ENCODE peak calls at places on chromosomes 4 and X, in nine cellular contexts. One of them, this sample, is unnamed.

GRCh38 chr4:148998719-148999118 is 556.5 kb upstream of the NR3C2 start:
- DNase-seq in Calu3: peak
- DNase-seq in spleen: no peak
- DNase-seq in progenitor cell of endocrine pancreas: no peak
- DNase-seq in AG10803: peak
- DNase-seq in astrocyte: no peak
- DNase-seq in ascending aorta: no peak
- DNase-seq in lower lobe of right lung: no peak
- DNase-seq in CD4-positive, alpha-beta T cell: no peak
- DNase-seq in this sample: no peak

GRCh38 chr4:164874791-164875190 is 2.2 kb upstream of the APELA start:
- DNase-seq in Calu3: no peak
- DNase-seq in AG10803: no peak
- DNase-seq in ascending aorta: no peak
- DNase-seq in astrocyte: no peak
- DNase-seq in CD4-positive, alpha-beta T cell: no peak
- DNase-seq in spleen: no peak
- DNase-seq in progenitor cell of endocrine pancreas: no peak
- DNase-seq in lower lobe of right lung: no peak
- DNase-seq in this sample: no peak

GRCh38 chr4:6369924-6370645 is 100.4 kb downstream of the WFS1 start:
- DNase-seq in lower lobe of right lung: no peak
- DNase-seq in CD4-positive, alpha-beta T cell: no peak
- DNase-seq in ascending aorta: no peak
- DNase-seq in spleen: no peak
- DNase-seq in astrocyte: no peak
- DNase-seq in AG10803: no peak
- DNase-seq in progenitor cell of endocrine pancreas: no peak
- DNase-seq in Calu3: no peak
- DNase-seq in this sample: peak

GRCh38 chr4:3729885-3730226 is 36.3 kb upstream of the ADRA2C start:
- DNase-seq in ascending aorta: no peak
- DNase-seq in astrocyte: no peak
- DNase-seq in Calu3: no peak
- DNase-seq in AG10803: no peak
- DNase-seq in progenitor cell of endocrine pancreas: no peak
- DNase-seq in spleen: no peak
- DNase-seq in CD4-positive, alpha-beta T cell: no peak
- DNase-seq in lower lobe of right lung: no peak
- DNase-seq in this sample: no peak

GRCh38 chrX:39972340-39972739 is 125.4 kb downstream of the BCOR start:
- DNase-seq in AG10803: peak
- DNase-seq in progenitor cell of endocrine pancreas: no peak
- DNase-seq in ascending aorta: no peak
- DNase-seq in spleen: no peak
- DNase-seq in lower lobe of right lung: no peak
- DNase-seq in astrocyte: peak
- DNase-seq in Calu3: no peak
- DNase-seq in CD4-positive, alpha-beta T cell: no peak
- DNase-seq in this sample: no peak

GRCh38 chr4:119540249-119540648 is 88.4 kb downstream of the PDE5A start:
- DNase-seq in lower lobe of right lung: no peak
- DNase-seq in ascending aorta: no peak
- DNase-seq in astrocyte: no peak
- DNase-seq in Calu3: no peak
- DNase-seq in progenitor cell of endocrine pancreas: no peak
- DNase-seq in spleen: no peak
- DNase-seq in AG10803: no peak
- DNase-seq in CD4-positive, alpha-beta T cell: no peak
- DNase-seq in this sample: no peak

GRCh38 chrX:84118769-84119168 is 69.2 kb downstream of the RPS6KA6 start:
- DNase-seq in ascending aorta: no peak
- DNase-seq in CD4-positive, alpha-beta T cell: no peak
- DNase-seq in Calu3: peak
- DNase-seq in progenitor cell of endocrine pancreas: no peak
- DNase-seq in astrocyte: no peak
- DNase-seq in AG10803: no peak
- DNase-seq in spleen: no peak
- DNase-seq in lower lobe of right lung: no peak
- DNase-seq in this sample: no peak

GRCh38 chrX:20653070-20653469 is 386.4 kb upstream of the RPS6KA3 start:
- DNase-seq in CD4-positive, alpha-beta T cell: no peak
- DNase-seq in astrocyte: peak
- DNase-seq in spleen: no peak
- DNase-seq in progenitor cell of endocrine pancreas: no peak
- DNase-seq in Calu3: no peak
- DNase-seq in ascending aorta: no peak
- DNase-seq in lower lobe of right lung: no peak
- DNase-seq in AG10803: peak
- DNase-seq in this sample: no peak

GRCh38 chr4:19026281-19026680 is 1004.7 kb upstream of the LCORL start:
- DNase-seq in CD4-positive, alpha-beta T cell: no peak
- DNase-seq in progenitor cell of endocrine pancreas: no peak
- DNase-seq in Calu3: no peak
- DNase-seq in astrocyte: peak
- DNase-seq in spleen: no peak
- DNase-seq in ascending aorta: no peak
- DNase-seq in AG10803: no peak
- DNase-seq in lower lobe of right lung: no peak
- DNase-seq in this sample: no peak

GRCh38 chr4:105715692-105716278 is 7.2 kb downstream of the GSTCD start:
- DNase-seq in Calu3: no peak
- DNase-seq in AG10803: peak
- DNase-seq in CD4-positive, alpha-beta T cell: no peak
- DNase-seq in lower lobe of right lung: no peak
- DNase-seq in spleen: no peak
- DNase-seq in ascending aorta: no peak
- DNase-seq in progenitor cell of endocrine pancreas: no peak
- DNase-seq in astrocyte: peak
- DNase-seq in this sample: no peak

GRCh38 chr4:151407466-151408379 is 1.3 kb upstream of the FHIP1A start:
- DNase-seq in Calu3: peak
- DNase-seq in astrocyte: peak
- DNase-seq in ascending aorta: no peak
- DNase-seq in CD4-positive, alpha-beta T cell: peak
- DNase-seq in progenitor cell of endocrine pancreas: peak
- DNase-seq in AG10803: peak
- DNase-seq in lower lobe of right lung: peak
- DNase-seq in spleen: peak
- DNase-seq in this sample: peak

GRCh38 chr4:151408380-151408629 is 671 bp upstream of the FHIP1A start:
- DNase-seq in astrocyte: no peak
- DNase-seq in CD4-positive, alpha-beta T cell: no peak
- DNase-seq in lower lobe of right lung: no peak
- DNase-seq in Calu3: no peak
- DNase-seq in ascending aorta: no peak
- DNase-seq in progenitor cell of endocrine pancreas: no peak
- DNase-seq in AG10803: no peak
- DNase-seq in spleen: no peak
- DNase-seq in this sample: no peak

GRCh38 chr4:151409470-151410313 is 716 bp downstream of the FHIP1A start:
- DNase-seq in ascending aorta: no peak
- DNase-seq in spleen: peak
- DNase-seq in astrocyte: no peak
- DNase-seq in progenitor cell of endocrine pancreas: peak
- DNase-seq in AG10803: no peak
- DNase-seq in lower lobe of right lung: peak
- DNase-seq in Calu3: peak
- DNase-seq in CD4-positive, alpha-beta T cell: peak
- DNase-seq in this sample: peak

GRCh38 chr4:151407018-151407417 is 2.0 kb upstream of the FHIP1A start:
- DNase-seq in lower lobe of right lung: no peak
- DNase-seq in Calu3: no peak
- DNase-seq in ascending aorta: no peak
- DNase-seq in CD4-positive, alpha-beta T cell: no peak
- DNase-seq in AG10803: no peak
- DNase-seq in spleen: no peak
- DNase-seq in astrocyte: no peak
- DNase-seq in progenitor cell of endocrine pancreas: no peak
- DNase-seq in this sample: no peak

GRCh38 chr4:151408630-151409469 is at the start of gene FHIP1A:
- DNase-seq in progenitor cell of endocrine pancreas: peak
- DNase-seq in spleen: peak
- DNase-seq in CD4-positive, alpha-beta T cell: peak
- DNase-seq in Calu3: peak
- DNase-seq in lower lobe of right lung: peak
- DNase-seq in ascending aorta: peak
- DNase-seq in astrocyte: peak
- DNase-seq in AG10803: peak
- DNase-seq in this sample: peak
- TF ChIP-seq CTCF in progenitor cell of endocrine pancreas: peak
- TF ChIP-seq CTCF in spleen: no peak
- TF ChIP-seq CTCF in CD4-positive, alpha-beta T cell: no peak
- TF ChIP-seq CTCF in Calu3: no peak
- TF ChIP-seq CTCF in lower lobe of right lung: no peak
- TF ChIP-seq CTCF in ascending aorta: no peak
- TF ChIP-seq CTCF in astrocyte: no peak
- TF ChIP-seq CTCF in AG10803: peak
- TF ChIP-seq CTCF in this sample: no peak

GRCh38 chrX:24748196-24748595 is 54.5 kb downstream of the POLA1 start:
- DNase-seq in lower lobe of right lung: no peak
- DNase-seq in CD4-positive, alpha-beta T cell: no peak
- DNase-seq in astrocyte: no peak
- DNase-seq in Calu3: no peak
- DNase-seq in spleen: no peak
- DNase-seq in ascending aorta: no peak
- DNase-seq in AG10803: no peak
- DNase-seq in progenitor cell of endocrine pancreas: no peak
- DNase-seq in this sample: no peak
- TF ChIP-seq CTCF in lower lobe of right lung: no peak
- TF ChIP-seq CTCF in CD4-positive, alpha-beta T cell: no peak
- TF ChIP-seq CTCF in astrocyte: no peak
- TF ChIP-seq CTCF in Calu3: no peak
- TF ChIP-seq CTCF in spleen: no peak
- TF ChIP-seq CTCF in ascending aorta: no peak
- TF ChIP-seq CTCF in AG10803: no peak
- TF ChIP-seq CTCF in progenitor cell of endocrine pancreas: no peak
- TF ChIP-seq CTCF in this sample: no peak

GRCh38 chr4:12724520-12724919 is 759.6 kb downstream of the RAB28 start:
- DNase-seq in progenitor cell of endocrine pancreas: no peak
- DNase-seq in Calu3: no peak
- DNase-seq in CD4-positive, alpha-beta T cell: no peak
- DNase-seq in spleen: no peak
- DNase-seq in lower lobe of right lung: no peak
- DNase-seq in ascending aorta: no peak
- DNase-seq in astrocyte: no peak
- DNase-seq in AG10803: no peak
- DNase-seq in this sample: no peak

GRCh38 chr4:12723849-12724447 is 760.2 kb downstream of the RAB28 start:
- DNase-seq in CD4-positive, alpha-beta T cell: no peak
- DNase-seq in spleen: no peak
- DNase-seq in ascending aorta: no peak
- DNase-seq in lower lobe of right lung: no peak
- DNase-seq in AG10803: no peak
- DNase-seq in progenitor cell of endocrine pancreas: no peak
- DNase-seq in Calu3: no peak
- DNase-seq in astrocyte: no peak
- DNase-seq in this sample: no peak

GRCh38 chr4:12734586-12734985 is 749.6 kb downstream of the RAB28 start:
- DNase-seq in astrocyte: no peak
- DNase-seq in lower lobe of right lung: no peak
- DNase-seq in AG10803: no peak
- DNase-seq in Calu3: no peak
- DNase-seq in spleen: no peak
- DNase-seq in progenitor cell of endocrine pancreas: no peak
- DNase-seq in CD4-positive, alpha-beta T cell: no peak
- DNase-seq in ascending aorta: no peak
- DNase-seq in this sample: no peak

GRCh38 chr4:12729384-12729783 is 754.8 kb downstream of the RAB28 start:
- DNase-seq in AG10803: peak
- DNase-seq in CD4-positive, alpha-beta T cell: no peak
- DNase-seq in progenitor cell of endocrine pancreas: no peak
- DNase-seq in Calu3: no peak
- DNase-seq in astrocyte: peak
- DNase-seq in spleen: no peak
- DNase-seq in lower lobe of right lung: no peak
- DNase-seq in ascending aorta: no peak
- DNase-seq in this sample: no peak
- TF ChIP-seq CTCF in AG10803: peak
- TF ChIP-seq CTCF in CD4-positive, alpha-beta T cell: peak
- TF ChIP-seq CTCF in progenitor cell of endocrine pancreas: peak
- TF ChIP-seq CTCF in Calu3: no peak
- TF ChIP-seq CTCF in astrocyte: peak
- TF ChIP-seq CTCF in spleen: no peak
- TF ChIP-seq CTCF in lower lobe of right lung: peak
- TF ChIP-seq CTCF in ascending aorta: no peak
- TF ChIP-seq CTCF in this sample: peak

GRCh38 chrX:151830911-151831310 is 81.8 kb upstream of the MAGEA4 start:
- DNase-seq in astrocyte: peak
- DNase-seq in ascending aorta: no peak
- DNase-seq in CD4-positive, alpha-beta T cell: no peak
- DNase-seq in lower lobe of right lung: peak
- DNase-seq in Calu3: no peak
- DNase-seq in spleen: no peak
- DNase-seq in AG10803: no peak
- DNase-seq in progenitor cell of endocrine pancreas: no peak
- DNase-seq in this sample: no peak

GRCh38 chrX:151821226-151821625 is 86.7 kb downstream of the CNGA2 start:
- DNase-seq in lower lobe of right lung: no peak
- DNase-seq in AG10803: no peak
- DNase-seq in progenitor cell of endocrine pancreas: no peak
- DNase-seq in CD4-positive, alpha-beta T cell: no peak
- DNase-seq in Calu3: no peak
- DNase-seq in spleen: no peak
- DNase-seq in astrocyte: no peak
- DNase-seq in ascending aorta: no peak
- DNase-seq in this sample: no peak

GRCh38 chrX:151828434-151829080 is 84.1 kb upstream of the MAGEA4 start:
- DNase-seq in lower lobe of right lung: no peak
- DNase-seq in ascending aorta: no peak
- DNase-seq in Calu3: no peak
- DNase-seq in progenitor cell of endocrine pancreas: no peak
- DNase-seq in AG10803: no peak
- DNase-seq in CD4-positive, alpha-beta T cell: no peak
- DNase-seq in astrocyte: peak
- DNase-seq in spleen: no peak
- DNase-seq in this sample: no peak

DNA sequence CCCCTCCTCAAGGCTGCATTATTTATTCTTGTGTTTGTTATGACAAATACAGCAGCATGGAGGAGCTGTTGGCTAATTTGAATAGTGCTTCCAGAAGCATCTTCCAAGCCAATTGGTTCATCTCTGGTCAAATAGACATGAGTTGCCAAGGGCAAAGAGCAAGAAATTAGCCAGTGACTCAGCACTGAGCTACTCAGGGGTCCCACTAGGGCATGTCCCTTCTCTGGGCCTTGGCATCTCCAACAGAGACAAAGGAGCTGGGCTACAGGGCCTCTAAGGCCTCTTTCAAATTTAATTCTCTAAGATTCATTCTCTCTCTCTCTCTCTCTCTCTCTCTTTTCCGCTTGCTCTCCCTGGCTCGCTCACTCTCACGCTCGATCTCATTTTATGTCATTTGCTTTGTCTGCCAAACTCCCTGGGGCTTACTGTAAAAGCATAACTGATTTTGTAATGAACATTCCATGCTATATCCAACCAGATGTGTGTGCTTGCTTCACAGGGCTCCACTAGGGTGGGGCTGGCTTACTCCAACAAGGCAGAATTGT is 86.7 kb upstream of the MAGEA4 start:
- DNase-seq in ascending aorta: no peak
- DNase-seq in AG10803: peak
- DNase-seq in progenitor cell of endocrine pancreas: no peak
- DNase-seq in Calu3: no peak
- DNase-seq in astrocyte: peak
- DNase-seq in lower lobe of right lung: no peak
- DNase-seq in CD4-positive, alpha-beta T cell: no peak
- DNase-seq in spleen: no peak
- DNase-seq in this sample: no peak
- TF ChIP-seq CTCF in ascending aorta: no peak
- TF ChIP-seq CTCF in AG10803: peak
- TF ChIP-seq CTCF in progenitor cell of endocrine pancreas: no peak
- TF ChIP-seq CTCF in Calu3: no peak
- TF ChIP-seq CTCF in astrocyte: no peak
- TF ChIP-seq CTCF in lower lobe of right lung: no peak
- TF ChIP-seq CTCF in CD4-positive, alpha-beta T cell: no peak
- TF ChIP-seq CTCF in spleen: no peak
- TF ChIP-seq CTCF in this sample: no peak